ENCODE peak calls at places on chromosomes 6 and 20, in nine cellular contexts. F, L, G, O, X, H, C, Y and Q are unnamed samples.

GRCh38 chr6:55953384-55953783 is 78.0 kb upstream of the BMP5 start:
- DNase-seq in F (peak; percentile 22), L (no peak), G (no peak), O (peak; percentile 6), X (no peak), H (peak; percentile 71), C (peak; percentile 33), Y (peak; percentile 75), Q (peak; percentile 30)

GRCh38 chr20:23622839-23623343 is 14.9 kb downstream of the CST3 start:
- DNase-seq in F (peak; percentile 83), L (no peak), G (peak; percentile 74), O (peak; percentile 42), X (peak; percentile 89), H (peak; percentile 95), C (peak; percentile 24), Y (peak; percentile 97), Q (peak; percentile 60)

GRCh38 chr20:45254867-45255266 is 503 bp upstream of the SLPI start:
- DNase-seq in F (peak; percentile 43), L (no peak), G (no peak), O (no peak), X (no peak), H (peak; percentile 76), C (no peak), Y (peak; percentile 84), Q (no peak)

GRCh38 chr6:102549221-102549874 is 1155.8 kb downstream of the GRIK2 start:
- DNase-seq in F (no peak), L (no peak), G (no peak), O (no peak), X (no peak), H (no peak), C (no peak), Y (no peak), Q (no peak)

GRCh38 chr6:132933085-132933484 is 118.7 kb downstream of the RPS12 start:
- DNase-seq in F (no peak), L (no peak), G (no peak), O (peak; percentile 97), X (no peak), H (no peak), C (no peak), Y (peak; percentile 39), Q (no peak)

GRCh38 chr6:193180-193579 is 99.1 kb upstream of the DUSP22 start:
- DNase-seq in F (no peak), L (no peak), G (no peak), O (no peak), X (no peak), H (no peak), C (no peak), Y (no peak), Q (no peak)

GRCh38 chr6:158069800-158070195 is 88.1 kb downstream of the SYNJ2 start:
- DNase-seq in F (no peak), L (no peak), G (no peak), O (no peak), X (no peak), H (peak; percentile 92), C (no peak), Y (peak; percentile 53), Q (no peak)

GRCh38 chr6:150694889-150695288 is 95.2 kb downstream of the PLEKHG1 start:
- DNase-seq in F (no peak), L (no peak), G (no peak), O (no peak), X (no peak), H (no peak), C (no peak), Y (no peak), Q (no peak)

GRCh38 chr20:9928955-9929354 is 90.1 kb upstream of the PAK5 start:
- DNase-seq in F (no peak), L (no peak), G (no peak), O (no peak), X (no peak), H (no peak), C (no peak), Y (no peak), Q (no peak)

GRCh38 chr6:133740218-133740617 is 148.7 kb upstream of the TCF21 start:
- DNase-seq in F (no peak), L (no peak), G (no peak), O (no peak), X (no peak), H (no peak), C (no peak), Y (no peak), Q (no peak)

GRCh38 chr20:61042501-61043385 is 209.3 kb upstream of the CDH4 start:
- DNase-seq in F (no peak), L (no peak), G (no peak), O (no peak), X (no peak), H (peak; percentile 16), C (no peak), Y (no peak), Q (no peak)

GRCh38 chr20:59743767-59744485 is 139.6 kb downstream of the PHACTR3 start:
- DNase-seq in F (no peak), L (no peak), G (peak; percentile 9), O (no peak), X (no peak), H (peak; percentile 14), C (no peak), Y (no peak), Q (no peak)

GRCh38 chr6:109447087-109447486 is 6.6 kb downstream of the SMPD2 start:
- DNase-seq in F (no peak), L (no peak), G (no peak), O (no peak), X (no peak), H (no peak), C (no peak), Y (no peak), Q (no peak)

GRCh38 chr6:146127447-146128215 is 98.8 kb downstream of the GRM1 start:
- DNase-seq in F (no peak), L (no peak), G (no peak), O (no peak), X (no peak), H (no peak), C (no peak), Y (no peak), Q (no peak)

GRCh38 chr20:62839816-62840215 is 21.8 kb downstream of the TCFL5 start:
- DNase-seq in F (no peak), L (no peak), G (no peak), O (no peak), X (peak; percentile 15), H (no peak), C (no peak), Y (no peak), Q (no peak)

GRCh38 chr20:53186630-53187029 is 214.5 kb downstream of the TSHZ2 start:
- DNase-seq in F (no peak), L (no peak), G (no peak), O (no peak), X (no peak), H (no peak), C (no peak), Y (no peak), Q (no peak)

GRCh38 chr20:46261456-46262253 is 46.6 kb downstream of the CDH22 start:
- DNase-seq in F (no peak), L (no peak), G (no peak), O (no peak), X (no peak), H (no peak), C (no peak), Y (no peak), Q (no peak)

GRCh38 chr20:44658810-44659209 is 7.3 kb upstream of the ADA start:
- DNase-seq in F (no peak), L (no peak), G (no peak), O (no peak), X (no peak), H (no peak), C (no peak), Y (no peak), Q (no peak)

GRCh38 chr20:50932016-50932338 is 740 bp upstream of the ADNP start:
- DNase-seq in F (no peak), L (no peak), G (no peak), O (no peak), X (no peak), H (no peak), C (no peak), Y (no peak), Q (no peak)
- H3K27me3 ChIP-seq in F (no peaks in the 10 kb centered on the region), L (no peaks in the 10 kb centered on the region), G (no peaks in the 10 kb centered on the region), O (no peaks in the 10 kb centered on the region), X (no peaks in the 10 kb centered on the region), H (no peaks in the 10 kb centered on the region), C (no peaks in the 10 kb centered on the region), Y (no peaks in the 10 kb centered on the region), Q (no peaks in the 10 kb centered on the region)

DNA sequence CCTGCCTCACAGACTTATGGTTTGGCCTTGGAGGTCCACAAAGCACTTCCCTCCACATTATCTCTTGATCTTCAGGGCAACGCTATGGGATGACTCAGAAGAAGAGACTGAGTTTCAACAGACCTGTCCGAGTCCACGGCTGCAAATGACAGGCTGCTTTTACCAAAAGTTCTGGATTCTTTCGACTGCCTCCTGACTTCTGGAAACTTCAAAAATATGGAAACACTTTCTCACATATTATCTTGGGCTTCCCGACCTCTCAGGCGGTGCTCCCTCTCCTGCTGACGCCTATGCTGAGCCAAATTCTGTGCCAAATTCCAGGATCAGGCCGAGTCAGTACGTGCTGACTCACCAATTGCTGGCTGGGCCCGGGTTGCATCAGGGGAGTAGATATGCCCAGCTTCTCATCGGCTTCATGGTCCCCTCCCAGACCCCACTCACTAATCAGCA is 190.2 kb downstream of the BMP7 start:
- DNase-seq in F (peak; percentile 42), L (no peak), G (peak; percentile 33), O (no peak), X (no peak), H (peak; percentile 88), C (no peak), Y (peak; percentile 61), Q (peak; percentile 55)
- H3K4me3 ChIP-seq in F (no peak overlapping the region), L (no peak overlapping the region), G (peak overlapping the region; percentile 10), O (no peak overlapping the region), X (no peak overlapping the region), H (no peak overlapping the region), C (no peak overlapping the region), Y (no peak overlapping the region), Q (no peak overlapping the region)

DNA sequence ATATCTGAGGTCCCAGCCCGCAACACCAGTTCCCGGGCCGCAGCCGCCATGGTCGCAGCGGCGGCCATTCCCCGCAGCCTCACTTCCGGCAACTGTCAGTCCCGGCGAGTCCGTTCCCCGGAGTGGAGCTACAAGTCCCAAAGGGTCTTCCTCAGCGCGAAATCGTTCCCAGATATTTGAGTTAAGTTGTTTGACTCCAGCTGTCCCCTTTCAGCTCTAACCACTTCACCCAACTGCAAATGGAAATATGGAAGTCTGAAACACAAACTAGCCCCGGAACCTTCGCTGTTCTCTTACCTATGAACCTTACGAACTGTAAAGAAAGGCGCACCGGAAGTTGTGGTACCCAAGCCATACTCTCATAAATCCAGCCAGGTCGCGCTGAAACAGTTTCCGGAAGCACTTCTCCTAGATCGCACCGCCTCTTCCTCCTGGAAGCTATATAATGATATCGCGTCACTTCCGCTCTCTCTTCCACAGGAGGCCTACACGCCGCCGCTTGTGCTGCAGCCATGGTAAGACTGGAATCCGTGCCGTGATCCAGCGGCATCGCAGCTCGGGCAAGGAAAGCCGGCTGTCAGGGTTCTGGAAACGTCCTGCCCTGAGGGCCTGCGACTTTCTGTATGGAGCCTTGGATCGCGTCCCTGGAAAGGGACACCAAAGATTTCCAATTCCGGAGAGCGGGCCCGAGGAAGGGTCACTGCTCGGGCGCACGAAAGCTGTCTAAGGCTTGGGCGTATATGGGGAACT is at the start of the genes RPS18 and VPS52:
- DNase-seq in F (peak; percentile 98), L (peak; percentile 93), G (peak; percentile 88), O (peak; percentile 92), X (peak; percentile 96), H (peak; percentile 99), C (peak; percentile 98), Y (peak; percentile 100), Q (peak; percentile 92)
- H3K27me3 ChIP-seq in F (no peaks in the 10 kb centered on the region), L (no peaks in the 10 kb centered on the region), G (no peaks in the 10 kb centered on the region), O (no peaks in the 10 kb centered on the region), X (no peaks in the 10 kb centered on the region), H (no peaks in the 10 kb centered on the region), C (no peaks in the 10 kb centered on the region), Y (no peaks in the 10 kb centered on the region), Q (no peaks in the 10 kb centered on the region)

GRCh38 chr6:50846109-50846859 is 27.6 kb downstream of the TFAP2B start:
- DNase-seq in F (no peak), L (no peak), G (no peak), O (no peak), X (no peak), H (no peak), C (no peak), Y (no peak), Q (no peak)
- H3K4me3 ChIP-seq in F (no peak overlapping the region), L (no peak overlapping the region), G (no peak overlapping the region), O (no peak overlapping the region), X (no peak overlapping the region), H (no peak overlapping the region), C (no peak overlapping the region), Y (no peak overlapping the region), Q (no peak overlapping the region)